ENCODE peak calls at places on chromosomes 11 and 22, in five cellular contexts. V is K562, P is HepG2, R is SK-N-SH, S is GM12878. X is an unnamed sample.

GRCh38 chr11:99422581-99423434 is 402.1 kb downstream of the CNTN5 start:
- DNase-seq in P (no peak), R (no peak), S (no peak), V (no peak), X (no peak)

GRCh38 chr11:1628506-1629325 is 859 bp upstream of the KRTAP5-5 start:
- DNase-seq in S (no peak), R (peak; percentile 96), V (peak; percentile 85), P (peak; percentile 21), X (peak; percentile 93)

GRCh38 chr11:128420943-128421342 is 166.4 kb downstream of the ETS1 start:
- DNase-seq in P (no peak), V (no peak), S (no peak), R (no peak), X (no peak)

GRCh38 chr11:31240340-31240904 is 129.1 kb downstream of the DCDC1 start:
- DNase-seq in R (peak; percentile 14), P (peak; percentile 59), S (no peak), V (peak; percentile 19), X (no peak)

GRCh38 chr22:19713650-19714319 is 518 bp upstream of the SEPTIN5 start:
- DNase-seq in V (no peak), S (no peak), R (peak; percentile 90), P (no peak), X (no peak)

GRCh38 chr11:567036-567628 is 6.4 kb downstream of the RASSF7 start:
- DNase-seq in P (no peak), V (no peak), S (no peak), R (no peak), X (no peak)

GRCh38 chr11:6637871-6638270 is 17.7 kb downstream of the DCHS1 start:
- DNase-seq in R (no peak), V (no peak), S (no peak), P (no peak), X (no peak)

GRCh38 chr22:21734540-21735197 is 925 bp downstream of the YPEL1 start:
- DNase-seq in V (peak; percentile 46), P (no peak), S (no peak), R (no peak), X (no peak)

GRCh38 chr11:11467278-11467677 is 114.2 kb upstream of the CSNK2A3 start:
- DNase-seq in S (no peak), V (no peak), P (no peak), R (peak; percentile 76), X (no peak)

GRCh38 chr11:8097926-8098325 is 16.9 kb downstream of the TUB start:
- DNase-seq in V (no peak), R (no peak), P (no peak), S (no peak), X (peak; percentile 33)

GRCh38 chr11:8293171-8293570 is 29.5 kb upstream of the LMO1 start:
- DNase-seq in P (no peak), R (no peak), V (no peak), S (no peak), X (no peak)

GRCh38 chr11:14357843-14358728 is 897 bp downstream of the RRAS2 start:
- DNase-seq in P (peak; percentile 66), V (peak; percentile 74), R (peak; percentile 83), S (no peak), X (no peak)

GRCh38 chr22:45263790-45264269 is 20.9 kb upstream of the UPK3A start:
- DNase-seq in P (peak; percentile 75), V (peak; percentile 66), R (peak; percentile 94), S (no peak), X (peak; percentile 76)

GRCh38 chr11:36105743-36106581 is 162.1 kb downstream of the LDLRAD3 start:
- DNase-seq in P (no peak), R (no peak), S (no peak), V (no peak), X (no peak)

GRCh38 chr11:111560785-111561184 is 20.3 kb downstream of the LAYN start:
- DNase-seq in P (no peak), V (no peak), R (no peak), S (no peak), X (no peak)

GRCh38 chr22:45072322-45072903 is 62.6 kb upstream of the PHF21B start:
- DNase-seq in V (peak; percentile 43), R (no peak), S (no peak), P (no peak), X (no peak)

GRCh38 chr22:44393066-44393465 is 80.3 kb upstream of the SHISAL1 start:
- DNase-seq in R (no peak), S (no peak), V (no peak), P (no peak), X (no peak)

GRCh38 chr11:43579171-43579918 is 101.2 kb upstream of the HSD17B12 start:
- DNase-seq in P (no peak), R (peak; percentile 78), V (peak; percentile 41), S (no peak), X (no peak)

GRCh38 chr22:27074016-27074415 is 416.6 kb downstream of the MIAT start:
- DNase-seq in P (no peak), V (no peak), R (no peak), S (no peak), X (no peak)

GRCh38 chr11:115912484-115912945 is 408.3 kb upstream of the CADM1 start:
- DNase-seq in R (no peak), S (no peak), P (no peak), V (no peak), X (no peak)

GRCh38 chr22:48605856-48606255 is 1221.8 kb downstream of the BRD1 start:
- DNase-seq in S (no peak), P (peak; percentile 38), R (no peak), V (no peak), X (no peak)

GRCh38 chr11:113538801-113539200 is 63.6 kb upstream of the DRD2 start:
- DNase-seq in R (no peak), P (no peak), V (no peak), S (no peak), X (no peak)

GRCh38 chr11:134818531-134818930 is 406.5 kb upstream of the B3GAT1 start:
- DNase-seq in P (no peak), V (no peak), S (no peak), R (no peak), X (no peak)

GRCh38 chr11:66877585-66877984 is 20.7 kb downstream of the LRFN4 start:
- DNase-seq in R (no peak), P (no peak), V (no peak), S (no peak), X (no peak)

GRCh38 chr22:21755855-21756284 is 20.3 kb upstream of the YPEL1 start:
- DNase-seq in V (peak; percentile 98), S (peak; percentile 57), R (no peak), P (peak; percentile 18), X (no peak)

GRCh38 chr11:111361874-111362273 is 17.2 kb downstream of the POU2AF1 start:
- DNase-seq in S (no peak), P (no peak), V (no peak), R (no peak), X (no peak)

GRCh38 chr22:49394116-49394785 is 433.4 kb downstream of the BRD1 start:
- DNase-seq in S (no peak), P (no peak), V (no peak), R (no peak), X (no peak)

GRCh38 chr11:12200359-12201015 is 90.1 kb downstream of the MICAL2 start:
- DNase-seq in S (no peak), P (no peak), R (peak; percentile 42), V (no peak), X (no peak)

DNA sequence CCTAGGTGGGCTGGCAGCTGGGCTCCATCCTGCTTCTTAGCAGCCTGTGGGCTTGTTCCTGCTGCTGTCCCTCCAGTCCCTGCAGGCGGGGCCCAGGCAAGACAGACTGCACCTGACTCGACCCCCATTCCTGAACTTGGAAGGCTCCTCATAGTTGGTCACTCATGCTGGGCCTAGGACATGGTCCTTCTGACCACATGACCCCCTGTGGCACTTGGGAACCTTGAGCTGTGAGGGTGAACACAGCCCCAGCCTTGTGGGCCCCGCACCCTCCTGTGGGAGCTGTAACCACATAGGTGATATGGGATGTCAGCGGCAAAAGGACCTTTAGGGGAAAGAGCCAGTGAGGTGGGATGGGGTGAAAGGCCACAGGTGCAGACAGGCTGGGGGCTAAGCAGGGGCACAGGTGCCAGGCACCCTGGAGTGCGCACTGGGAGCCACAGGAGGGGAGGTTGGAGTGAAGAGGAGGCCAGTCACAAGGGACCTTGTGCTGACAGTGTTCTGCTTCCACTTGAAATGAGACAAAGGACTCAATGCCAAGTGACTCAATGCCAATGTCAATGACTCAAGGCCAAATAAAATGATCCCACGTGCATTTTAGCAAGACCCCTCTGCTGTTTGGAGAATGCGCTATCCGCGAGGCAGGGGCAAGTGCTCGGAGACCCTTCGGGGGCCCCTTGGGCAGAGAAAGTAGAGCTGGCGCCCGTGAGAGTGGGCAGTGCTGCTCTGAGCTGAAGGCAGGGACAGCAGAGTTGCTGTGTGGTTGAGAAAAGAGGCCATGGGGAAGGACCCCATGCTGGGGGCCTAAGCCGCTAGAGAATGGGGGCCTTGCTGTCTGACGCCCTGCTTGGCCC is 90.7 kb downstream of the MORC2 start:
- DNase-seq in S (no peak), V (no peak), R (peak; percentile 35), P (no peak), X (no peak)
- TF ChIP-seq GABPA in S (no peak), V (no peak), R (no peak), P (no peak), X (no peak)

DNA sequence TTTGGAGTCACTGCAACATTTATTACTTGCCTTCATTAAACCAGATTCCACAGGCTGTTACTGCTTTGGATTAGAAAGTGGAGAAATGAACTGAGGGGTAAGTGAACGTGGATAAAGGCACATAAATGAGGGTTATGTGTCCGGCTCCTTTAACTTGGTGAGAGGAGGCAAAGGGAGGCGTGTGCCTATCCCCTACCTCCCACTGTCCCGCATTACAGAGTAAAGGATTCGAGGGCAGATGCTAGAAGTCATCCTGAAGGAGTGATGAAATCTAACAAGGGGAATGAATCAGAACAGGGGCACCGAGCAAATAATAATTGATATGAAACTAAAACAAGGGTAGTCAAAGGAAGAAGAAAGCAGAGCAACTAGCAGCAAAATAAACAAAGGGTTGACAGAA is 147.2 kb downstream of the GRIA4 start:
- DNase-seq in S (no peak), V (no peak), R (no peak), P (no peak), X (no peak)
- TF ChIP-seq USF2 in S (no peak), V (no peak), R (no peak), P (no peak), X (no peak)

DNA sequence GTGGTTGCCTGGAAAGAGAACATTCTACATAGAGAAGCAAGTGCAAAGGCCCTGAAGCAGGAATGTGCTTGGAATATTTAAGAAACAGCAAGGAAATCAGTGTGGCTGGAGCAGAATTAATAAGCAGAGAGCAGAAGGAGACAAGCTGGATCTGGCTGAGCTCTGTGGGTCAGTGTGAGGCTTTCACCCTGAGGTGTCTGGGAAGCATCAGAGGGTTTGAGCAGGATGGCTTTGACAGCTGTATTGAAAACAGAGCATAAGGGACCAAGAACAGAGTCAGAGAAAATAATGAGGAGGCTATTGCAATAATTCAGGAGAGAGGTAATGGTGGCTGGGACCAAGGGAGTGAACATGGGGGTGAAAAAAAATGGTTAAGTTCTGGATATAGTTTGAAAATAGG is 199.6 kb downstream of the NXPE2 start:
- DNase-seq in S (no peak), R (peak; percentile 62), V (no peak), P (no peak), X (no peak)
- TF ChIP-seq GABPA in S (no peak), R (no peak), V (no peak), P (no peak), X (no peak)

GRCh38 chr11:13343067-13343466 is 65.5 kb downstream of the BMAL1 start:
- DNase-seq in S (peak; percentile 75), V (no peak), P (no peak), R (no peak), X (no peak)
- TF ChIP-seq USF2 in S (no peak), V (no peak), P (no peak), R (no peak), X (no peak)

GRCh38 chr11:93519179-93519578 is 24.0 kb downstream of the SMCO4 start:
- DNase-seq in R (no peak), P (no peak), S (no peak), V (no peak), X (no peak)
- TF ChIP-seq GABPA in R (no peak), P (no peak), S (no peak), V (no peak), X (no peak)